ENCODE peak calls at places on chromosomes 3 and 15, in seven cellular contexts. B, V, X, D, L, R and T are unnamed samples.

GRCh38 chr3:39147711-39148115 is 5.7 kb downstream of the CSRNP1 start:
- DNase-seq in X (peak; percentile 42), D (no peak), B (peak; percentile 64), V (peak; percentile 55), L (no peak), R (peak; percentile 77), T (no peak)

GRCh38 chr15:65576669-65577068 is 34.3 kb downstream of the INTS14 start:
- DNase-seq in D (no peak), B (no peak), R (no peak), V (peak; percentile 57), X (peak; percentile 27), L (no peak), T (no peak)

GRCh38 chr3:172156309-172156998 is 117.1 kb downstream of the FNDC3B start:
- DNase-seq in V (no peak), R (no peak), B (no peak), D (peak; percentile 64), X (no peak), L (peak; percentile 85), T (no peak)

GRCh38 chr3:44555753-44556152 is 760 bp downstream of the ZKSCAN7 start:
- DNase-seq in D (no peak), V (peak; percentile 18), R (peak; percentile 35), L (no peak), B (no peak), X (peak; percentile 6), T (no peak)

GRCh38 chr3:50334339-50335075 is 6.1 kb downstream of the RASSF1 start:
- DNase-seq in B (no peak), X (no peak), V (no peak), R (no peak), D (no peak), L (no peak), T (no peak)

GRCh38 chr15:63013052-63013808 is 29.3 kb upstream of the TPM1 start:
- DNase-seq in X (peak; percentile 90), V (peak; percentile 83), B (no peak), L (no peak), R (no peak), D (no peak), T (no peak)

GRCh38 chr3:65376426-65376825 is 662.3 kb downstream of the MAGI1 start:
- DNase-seq in L (no peak), R (no peak), X (no peak), D (no peak), V (no peak), B (no peak), T (no peak)

GRCh38 chr3:11582123-11582968 is 61.4 kb downstream of the VGLL4 start:
- DNase-seq in B (no peak), D (no peak), L (peak; percentile 68), X (peak; percentile 95), R (peak; percentile 58), V (peak; percentile 89), T (no peak)

GRCh38 chr15:64807051-64807749 is 18.2 kb downstream of the PIF1 start:
- DNase-seq in V (no peak), R (no peak), D (no peak), L (no peak), X (no peak), B (no peak), T (no peak)

GRCh38 chr3:184332370-184333090 is 4.9 kb upstream of the FAM131A start:
- DNase-seq in D (no peak), R (no peak), L (no peak), V (peak; percentile 95), B (no peak), X (peak; percentile 71), T (peak; percentile 88)

GRCh38 chr15:51649659-51650521 is 27.3 kb upstream of the DMXL2 start:
- DNase-seq in D (peak; percentile 71), V (peak; percentile 79), B (peak; percentile 52), X (peak; percentile 85), R (peak; percentile 54), L (no peak), T (peak; percentile 61)

GRCh38 chr3:182241777-182242556 is 530.2 kb downstream of the SOX2 start:
- DNase-seq in X (peak; percentile 85), R (no peak), V (no peak), B (no peak), L (no peak), D (no peak), T (no peak)

GRCh38 chr3:181610083-181610972 is 101.4 kb upstream of the SOX2 start:
- DNase-seq in R (no peak), V (no peak), X (no peak), B (no peak), D (no peak), L (no peak), T (no peak)

GRCh38 chr15:93201940-93202339 is 112.9 kb upstream of the RGMA start:
- DNase-seq in R (no peak), D (no peak), X (no peak), V (no peak), B (no peak), L (no peak), T (no peak)

GRCh38 chr3:117873236-117873635 is 1161.4 kb downstream of the IGSF11 start:
- DNase-seq in B (no peak), V (peak; percentile 7), R (no peak), D (no peak), X (peak; percentile 36), L (no peak), T (no peak)

GRCh38 chr3:76199382-76199781 is 414.0 kb upstream of the ZNF717 start:
- DNase-seq in D (no peak), V (no peak), B (no peak), X (peak; percentile 61), R (no peak), L (no peak), T (no peak)

GRCh38 chr3:21672303-21672702 is 78.7 kb downstream of the ZNF385D start:
- DNase-seq in V (peak; percentile 90), X (peak; percentile 90), B (no peak), D (no peak), L (no peak), R (no peak), T (peak; percentile 68)

GRCh38 chr3:53744351-53744750 is 101.9 kb downstream of the CHDH start:
- DNase-seq in L (peak; percentile 62), R (peak; percentile 8), X (no peak), D (no peak), V (no peak), B (no peak), T (no peak)

GRCh38 chr3:136957751-136958288 is at the start of gene IL20RB:
- DNase-seq in V (peak; percentile 61), R (no peak), B (no peak), D (peak; percentile 62), L (no peak), X (peak; percentile 89), T (no peak)

GRCh38 chr3:67329358-67329757 is 325.1 kb downstream of the SUCLG2 start:
- DNase-seq in V (no peak), B (no peak), X (no peak), L (no peak), R (no peak), D (no peak), T (no peak)

GRCh38 chr3:5314897-5315296 is 127.4 kb downstream of the EDEM1 start:
- DNase-seq in R (no peak), B (no peak), X (no peak), L (no peak), V (no peak), D (no peak), T (no peak)

GRCh38 chr3:195084746-195085145 is 186.2 kb downstream of the XXYLT1 start:
- DNase-seq in R (no peak), X (no peak), B (no peak), V (no peak), D (no peak), L (no peak), T (no peak)

GRCh38 chr15:76936671-76937070 is 5.1 kb downstream of the RCN2 start:
- DNase-seq in X (peak; percentile 11), V (no peak), D (no peak), L (no peak), R (no peak), B (no peak), T (no peak)

GRCh38 chr15:84904409-84904808 is 19.9 kb downstream of the SLC28A1 start:
- DNase-seq in D (no peak), V (no peak), L (no peak), X (no peak), R (no peak), B (no peak), T (no peak)
- TF ChIP-seq CTCF in D (no peak), V (no peak), L (no peak), X (no peak), R (no peak), B (no peak), T (no peak)

DNA sequence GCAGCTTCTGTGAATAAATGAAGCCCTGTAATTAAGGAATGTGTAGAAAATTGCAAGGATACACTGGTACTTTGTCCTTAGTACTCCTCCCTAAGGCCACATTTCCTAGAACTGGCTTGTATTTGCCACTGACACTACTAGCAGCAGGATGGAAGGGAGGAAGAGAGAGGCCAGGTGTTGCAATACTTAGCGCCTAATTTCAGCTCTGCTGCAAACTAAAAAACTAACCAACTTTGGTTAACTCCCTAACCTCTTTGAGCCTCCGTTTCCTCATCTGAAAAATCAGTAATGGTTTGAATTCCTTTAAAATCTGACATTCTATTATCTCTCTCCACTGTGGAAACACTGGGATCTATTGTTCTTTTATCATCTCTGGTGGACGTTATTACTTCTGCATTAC is 257.0 kb downstream of the SV2B start:
- DNase-seq in D (no peak), B (no peak), L (no peak), V (no peak), R (no peak), X (no peak), T (no peak)
- H3K27me3 ChIP-seq in D (peaks cover 16% of the 10 kb centered on the region), B (no peaks in the 10 kb centered on the region), L (no peaks in the 10 kb centered on the region), V (no peaks in the 10 kb centered on the region), R (no peaks in the 10 kb centered on the region), X (no peaks in the 10 kb centered on the region), T (no peaks in the 10 kb centered on the region)

GRCh38 chr15:60673918-60674558 is 195.1 kb upstream of the ICE2 start:
- DNase-seq in D (peak; percentile 43), V (peak; percentile 96), B (no peak), L (peak; percentile 43), X (peak; percentile 91), R (no peak), T (peak; percentile 10)

GRCh38 chr15:60669351-60669750 is 190.4 kb upstream of the ICE2 start:
- DNase-seq in B (no peak), R (no peak), X (no peak), L (no peak), V (no peak), D (no peak), T (no peak)

GRCh38 chr15:60673156-60673555 is 194.2 kb upstream of the ICE2 start:
- DNase-seq in R (no peak), V (no peak), X (no peak), L (no peak), D (no peak), B (no peak), T (no peak)

GRCh38 chr15:60674704-60675405 is 195.9 kb upstream of the ICE2 start:
- DNase-seq in X (peak; percentile 32), L (no peak), D (no peak), R (no peak), V (peak; percentile 46), B (no peak), T (no peak)

DNA sequence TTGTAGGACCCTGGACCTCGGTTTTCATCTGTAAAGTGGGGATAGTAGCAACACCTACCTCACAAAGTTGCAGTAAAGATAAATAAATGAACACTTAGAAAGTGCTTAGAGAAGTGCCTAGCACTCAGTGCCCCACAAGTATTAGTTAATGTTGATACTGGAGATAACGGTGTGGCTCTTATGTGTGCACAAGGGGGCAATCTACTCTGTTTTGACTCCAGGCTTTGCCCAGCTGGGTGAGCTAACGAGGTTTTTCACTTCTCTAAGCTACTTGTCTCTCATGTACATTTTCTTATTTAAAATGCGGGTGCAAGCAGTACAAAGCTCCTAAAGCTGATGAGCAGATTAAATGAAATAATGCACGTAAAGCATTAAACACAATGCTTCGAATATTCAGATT is 193.5 kb upstream of the ICE2 start:
- DNase-seq in D (no peak), X (no peak), R (no peak), L (no peak), V (no peak), B (no peak), T (no peak)
- TF ChIP-seq CTCF in D (peak; percentile 16), X (no peak), R (no peak), L (no peak), V (no peak), B (no peak), T (no peak)

GRCh38 chr15:89499156-89499555 is 2.8 kb upstream of the RHCG start:
- DNase-seq in R (no peak), L (no peak), B (no peak), D (no peak), V (no peak), X (no peak), T (no peak)
- H3K27me3 ChIP-seq in R (peaks cover 9% of the 10 kb centered on the region), L (peaks cover 5% of the 10 kb centered on the region), B (peaks cover 13% of the 10 kb centered on the region), D (no peaks in the 10 kb centered on the region), V (peaks cover 50% of the 10 kb centered on the region), X (peaks cover 20% of the 10 kb centered on the region), T (no peaks in the 10 kb centered on the region)